ENCODE peak calls at places on chromosomes 12 and 14, in six cellular contexts. One of them, this sample, is unnamed.

GRCh38 chr12:79055926-79056674 is 191.5 kb downstream of the SYT1 start:
- DNase-seq in BE2C: no peak
- DNase-seq in T-helper 17 cell: no peak
- DNase-seq in stimulated activated CD4-positive, alpha-beta T cell treated with anti-CD3 and anti-CD28 coated beads, Interleukin-1b, Interleukin-23, amount 100 ng/mL, for 24 hours: no peak
- DNase-seq in A172: peak
- DNase-seq in activated CD4-positive, alpha-beta T cell treated with anti-CD3 and anti-CD28 coated beads, Interleukin-2, amount 50 U/mL, for 4 hours: no peak
- DNase-seq in this sample: peak

GRCh38 chr12:10364839-10365681 is 24.8 kb downstream of the KLRK1 start:
- DNase-seq in BE2C: peak
- DNase-seq in T-helper 17 cell: peak
- DNase-seq in stimulated activated CD4-positive, alpha-beta T cell treated with anti-CD3 and anti-CD28 coated beads, Interleukin-1b, Interleukin-23, amount 100 ng/mL, for 24 hours: no peak
- DNase-seq in A172: peak
- DNase-seq in activated CD4-positive, alpha-beta T cell treated with anti-CD3 and anti-CD28 coated beads, Interleukin-2, amount 50 U/mL, for 4 hours: peak
- DNase-seq in this sample: peak

GRCh38 chr14:78254911-78255431 is 84.8 kb downstream of the NRXN3 start:
- DNase-seq in BE2C: no peak
- DNase-seq in T-helper 17 cell: no peak
- DNase-seq in stimulated activated CD4-positive, alpha-beta T cell treated with anti-CD3 and anti-CD28 coated beads, Interleukin-1b, Interleukin-23, amount 100 ng/mL, for 24 hours: no peak
- DNase-seq in A172: peak
- DNase-seq in activated CD4-positive, alpha-beta T cell treated with anti-CD3 and anti-CD28 coated beads, Interleukin-2, amount 50 U/mL, for 4 hours: no peak
- DNase-seq in this sample: peak

GRCh38 chr14:68479247-68479646 is 313.6 kb downstream of the ZFP36L1 start:
- DNase-seq in BE2C: no peak
- DNase-seq in T-helper 17 cell: no peak
- DNase-seq in stimulated activated CD4-positive, alpha-beta T cell treated with anti-CD3 and anti-CD28 coated beads, Interleukin-1b, Interleukin-23, amount 100 ng/mL, for 24 hours: no peak
- DNase-seq in A172: peak
- DNase-seq in activated CD4-positive, alpha-beta T cell treated with anti-CD3 and anti-CD28 coated beads, Interleukin-2, amount 50 U/mL, for 4 hours: no peak
- DNase-seq in this sample: no peak

GRCh38 chr12:110137786-110138185 is 13.6 kb downstream of the IFT81 start:
- DNase-seq in BE2C: no peak
- DNase-seq in T-helper 17 cell: no peak
- DNase-seq in stimulated activated CD4-positive, alpha-beta T cell treated with anti-CD3 and anti-CD28 coated beads, Interleukin-1b, Interleukin-23, amount 100 ng/mL, for 24 hours: no peak
- DNase-seq in A172: no peak
- DNase-seq in activated CD4-positive, alpha-beta T cell treated with anti-CD3 and anti-CD28 coated beads, Interleukin-2, amount 50 U/mL, for 4 hours: no peak
- DNase-seq in this sample: no peak

GRCh38 chr12:107130830-107131760 is 37.7 kb upstream of the CRY1 start:
- DNase-seq in BE2C: peak
- DNase-seq in T-helper 17 cell: no peak
- DNase-seq in stimulated activated CD4-positive, alpha-beta T cell treated with anti-CD3 and anti-CD28 coated beads, Interleukin-1b, Interleukin-23, amount 100 ng/mL, for 24 hours: no peak
- DNase-seq in A172: no peak
- DNase-seq in activated CD4-positive, alpha-beta T cell treated with anti-CD3 and anti-CD28 coated beads, Interleukin-2, amount 50 U/mL, for 4 hours: no peak
- DNase-seq in this sample: no peak

GRCh38 chr14:20427231-20428009 is 8.5 kb downstream of the KLHL33 start:
- DNase-seq in BE2C: no peak
- DNase-seq in T-helper 17 cell: no peak
- DNase-seq in stimulated activated CD4-positive, alpha-beta T cell treated with anti-CD3 and anti-CD28 coated beads, Interleukin-1b, Interleukin-23, amount 100 ng/mL, for 24 hours: no peak
- DNase-seq in A172: peak
- DNase-seq in activated CD4-positive, alpha-beta T cell treated with anti-CD3 and anti-CD28 coated beads, Interleukin-2, amount 50 U/mL, for 4 hours: no peak
- DNase-seq in this sample: peak

GRCh38 chr12:122111070-122111750 is 32.7 kb downstream of the MLXIP start:
- DNase-seq in BE2C: no peak
- DNase-seq in T-helper 17 cell: no peak
- DNase-seq in stimulated activated CD4-positive, alpha-beta T cell treated with anti-CD3 and anti-CD28 coated beads, Interleukin-1b, Interleukin-23, amount 100 ng/mL, for 24 hours: no peak
- DNase-seq in A172: no peak
- DNase-seq in activated CD4-positive, alpha-beta T cell treated with anti-CD3 and anti-CD28 coated beads, Interleukin-2, amount 50 U/mL, for 4 hours: no peak
- DNase-seq in this sample: no peak

GRCh38 chr12:1619599-1619998 is 9.4 kb upstream of the WNT5B start:
- DNase-seq in BE2C: no peak
- DNase-seq in T-helper 17 cell: no peak
- DNase-seq in stimulated activated CD4-positive, alpha-beta T cell treated with anti-CD3 and anti-CD28 coated beads, Interleukin-1b, Interleukin-23, amount 100 ng/mL, for 24 hours: no peak
- DNase-seq in A172: no peak
- DNase-seq in activated CD4-positive, alpha-beta T cell treated with anti-CD3 and anti-CD28 coated beads, Interleukin-2, amount 50 U/mL, for 4 hours: no peak
- DNase-seq in this sample: peak

GRCh38 chr12:2666846-2667245 is 127.9 kb upstream of the FKBP4 start:
- DNase-seq in BE2C: no peak
- DNase-seq in T-helper 17 cell: no peak
- DNase-seq in stimulated activated CD4-positive, alpha-beta T cell treated with anti-CD3 and anti-CD28 coated beads, Interleukin-1b, Interleukin-23, amount 100 ng/mL, for 24 hours: no peak
- DNase-seq in A172: no peak
- DNase-seq in activated CD4-positive, alpha-beta T cell treated with anti-CD3 and anti-CD28 coated beads, Interleukin-2, amount 50 U/mL, for 4 hours: no peak
- DNase-seq in this sample: no peak

GRCh38 chr12:82805812-82806497 is 119.2 kb downstream of the TMTC2 start:
- DNase-seq in BE2C: no peak
- DNase-seq in T-helper 17 cell: no peak
- DNase-seq in stimulated activated CD4-positive, alpha-beta T cell treated with anti-CD3 and anti-CD28 coated beads, Interleukin-1b, Interleukin-23, amount 100 ng/mL, for 24 hours: no peak
- DNase-seq in A172: no peak
- DNase-seq in activated CD4-positive, alpha-beta T cell treated with anti-CD3 and anti-CD28 coated beads, Interleukin-2, amount 50 U/mL, for 4 hours: no peak
- DNase-seq in this sample: no peak

GRCh38 chr12:40828593-40828990 is 136.4 kb downstream of the CNTN1 start:
- DNase-seq in BE2C: no peak
- DNase-seq in T-helper 17 cell: no peak
- DNase-seq in stimulated activated CD4-positive, alpha-beta T cell treated with anti-CD3 and anti-CD28 coated beads, Interleukin-1b, Interleukin-23, amount 100 ng/mL, for 24 hours: no peak
- DNase-seq in A172: no peak
- DNase-seq in activated CD4-positive, alpha-beta T cell treated with anti-CD3 and anti-CD28 coated beads, Interleukin-2, amount 50 U/mL, for 4 hours: no peak
- DNase-seq in this sample: no peak

GRCh38 chr12:71415336-71416231 is 24.0 kb upstream of the LGR5 start:
- DNase-seq in BE2C: peak
- DNase-seq in T-helper 17 cell: no peak
- DNase-seq in stimulated activated CD4-positive, alpha-beta T cell treated with anti-CD3 and anti-CD28 coated beads, Interleukin-1b, Interleukin-23, amount 100 ng/mL, for 24 hours: no peak
- DNase-seq in A172: peak
- DNase-seq in activated CD4-positive, alpha-beta T cell treated with anti-CD3 and anti-CD28 coated beads, Interleukin-2, amount 50 U/mL, for 4 hours: no peak
- DNase-seq in this sample: peak

GRCh38 chr12:58030566-58031279 is 89.4 kb downstream of the ATP23 start:
- DNase-seq in BE2C: no peak
- DNase-seq in T-helper 17 cell: no peak
- DNase-seq in stimulated activated CD4-positive, alpha-beta T cell treated with anti-CD3 and anti-CD28 coated beads, Interleukin-1b, Interleukin-23, amount 100 ng/mL, for 24 hours: no peak
- DNase-seq in A172: peak
- DNase-seq in activated CD4-positive, alpha-beta T cell treated with anti-CD3 and anti-CD28 coated beads, Interleukin-2, amount 50 U/mL, for 4 hours: no peak
- DNase-seq in this sample: peak

GRCh38 chr14:100531152-100531551 is 56.1 kb downstream of the BEGAIN start:
- DNase-seq in BE2C: no peak
- DNase-seq in T-helper 17 cell: no peak
- DNase-seq in stimulated activated CD4-positive, alpha-beta T cell treated with anti-CD3 and anti-CD28 coated beads, Interleukin-1b, Interleukin-23, amount 100 ng/mL, for 24 hours: no peak
- DNase-seq in A172: no peak
- DNase-seq in activated CD4-positive, alpha-beta T cell treated with anti-CD3 and anti-CD28 coated beads, Interleukin-2, amount 50 U/mL, for 4 hours: no peak
- DNase-seq in this sample: no peak

GRCh38 chr12:131103614-131104463 is 150.1 kb downstream of the ADGRD1 start:
- DNase-seq in BE2C: no peak
- DNase-seq in T-helper 17 cell: no peak
- DNase-seq in stimulated activated CD4-positive, alpha-beta T cell treated with anti-CD3 and anti-CD28 coated beads, Interleukin-1b, Interleukin-23, amount 100 ng/mL, for 24 hours: no peak
- DNase-seq in A172: no peak
- DNase-seq in activated CD4-positive, alpha-beta T cell treated with anti-CD3 and anti-CD28 coated beads, Interleukin-2, amount 50 U/mL, for 4 hours: no peak
- DNase-seq in this sample: no peak

GRCh38 chr12:30719060-30719459 is 23.4 kb upstream of the IPO8 start:
- DNase-seq in BE2C: no peak
- DNase-seq in T-helper 17 cell: no peak
- DNase-seq in stimulated activated CD4-positive, alpha-beta T cell treated with anti-CD3 and anti-CD28 coated beads, Interleukin-1b, Interleukin-23, amount 100 ng/mL, for 24 hours: no peak
- DNase-seq in A172: peak
- DNase-seq in activated CD4-positive, alpha-beta T cell treated with anti-CD3 and anti-CD28 coated beads, Interleukin-2, amount 50 U/mL, for 4 hours: no peak
- DNase-seq in this sample: peak

GRCh38 chr12:66648336-66648735 is 30.5 kb downstream of the GRIP1 start:
- DNase-seq in BE2C: no peak
- DNase-seq in T-helper 17 cell: no peak
- DNase-seq in stimulated activated CD4-positive, alpha-beta T cell treated with anti-CD3 and anti-CD28 coated beads, Interleukin-1b, Interleukin-23, amount 100 ng/mL, for 24 hours: no peak
- DNase-seq in A172: no peak
- DNase-seq in activated CD4-positive, alpha-beta T cell treated with anti-CD3 and anti-CD28 coated beads, Interleukin-2, amount 50 U/mL, for 4 hours: no peak
- DNase-seq in this sample: peak

GRCh38 chr12:49537709-49538601 is 875 bp upstream of the KCNH3 start:
- DNase-seq in BE2C: no peak
- DNase-seq in T-helper 17 cell: no peak
- DNase-seq in stimulated activated CD4-positive, alpha-beta T cell treated with anti-CD3 and anti-CD28 coated beads, Interleukin-1b, Interleukin-23, amount 100 ng/mL, for 24 hours: no peak
- DNase-seq in A172: no peak
- DNase-seq in activated CD4-positive, alpha-beta T cell treated with anti-CD3 and anti-CD28 coated beads, Interleukin-2, amount 50 U/mL, for 4 hours: peak
- DNase-seq in this sample: no peak

GRCh38 chr12:114696443-114697245 is 12.7 kb upstream of the TBX3 start:
- DNase-seq in BE2C: no peak
- DNase-seq in T-helper 17 cell: no peak
- DNase-seq in stimulated activated CD4-positive, alpha-beta T cell treated with anti-CD3 and anti-CD28 coated beads, Interleukin-1b, Interleukin-23, amount 100 ng/mL, for 24 hours: no peak
- DNase-seq in A172: no peak
- DNase-seq in activated CD4-positive, alpha-beta T cell treated with anti-CD3 and anti-CD28 coated beads, Interleukin-2, amount 50 U/mL, for 4 hours: no peak
- DNase-seq in this sample: no peak

GRCh38 chr14:104142136-104143041 is 4.0 kb downstream of the KIF26A start:
- DNase-seq in BE2C: no peak
- DNase-seq in T-helper 17 cell: peak
- DNase-seq in stimulated activated CD4-positive, alpha-beta T cell treated with anti-CD3 and anti-CD28 coated beads, Interleukin-1b, Interleukin-23, amount 100 ng/mL, for 24 hours: no peak
- DNase-seq in A172: no peak
- DNase-seq in activated CD4-positive, alpha-beta T cell treated with anti-CD3 and anti-CD28 coated beads, Interleukin-2, amount 50 U/mL, for 4 hours: no peak
- DNase-seq in this sample: no peak

GRCh38 chr12:119208626-119209061 is 29.9 kb downstream of the HSPB8 start:
- DNase-seq in BE2C: peak
- DNase-seq in T-helper 17 cell: no peak
- DNase-seq in stimulated activated CD4-positive, alpha-beta T cell treated with anti-CD3 and anti-CD28 coated beads, Interleukin-1b, Interleukin-23, amount 100 ng/mL, for 24 hours: no peak
- DNase-seq in A172: peak
- DNase-seq in activated CD4-positive, alpha-beta T cell treated with anti-CD3 and anti-CD28 coated beads, Interleukin-2, amount 50 U/mL, for 4 hours: no peak
- DNase-seq in this sample: peak

GRCh38 chr12:5267603-5268423 is 164.1 kb upstream of the NTF3 start:
- DNase-seq in BE2C: no peak
- DNase-seq in T-helper 17 cell: no peak
- DNase-seq in stimulated activated CD4-positive, alpha-beta T cell treated with anti-CD3 and anti-CD28 coated beads, Interleukin-1b, Interleukin-23, amount 100 ng/mL, for 24 hours: no peak
- DNase-seq in A172: no peak
- DNase-seq in activated CD4-positive, alpha-beta T cell treated with anti-CD3 and anti-CD28 coated beads, Interleukin-2, amount 50 U/mL, for 4 hours: no peak
- DNase-seq in this sample: peak

GRCh38 chr12:27639265-27639664 is 57.0 kb upstream of the REP15 start:
- DNase-seq in BE2C: no peak
- DNase-seq in T-helper 17 cell: no peak
- DNase-seq in stimulated activated CD4-positive, alpha-beta T cell treated with anti-CD3 and anti-CD28 coated beads, Interleukin-1b, Interleukin-23, amount 100 ng/mL, for 24 hours: no peak
- DNase-seq in A172: no peak
- DNase-seq in activated CD4-positive, alpha-beta T cell treated with anti-CD3 and anti-CD28 coated beads, Interleukin-2, amount 50 U/mL, for 4 hours: no peak
- DNase-seq in this sample: no peak

GRCh38 chr12:121628536-121628935 is 2.2 kb downstream of the ORAI1 start:
- DNase-seq in BE2C: no peak
- DNase-seq in T-helper 17 cell: no peak
- DNase-seq in stimulated activated CD4-positive, alpha-beta T cell treated with anti-CD3 and anti-CD28 coated beads, Interleukin-1b, Interleukin-23, amount 100 ng/mL, for 24 hours: no peak
- DNase-seq in A172: no peak
- DNase-seq in activated CD4-positive, alpha-beta T cell treated with anti-CD3 and anti-CD28 coated beads, Interleukin-2, amount 50 U/mL, for 4 hours: no peak
- DNase-seq in this sample: no peak

GRCh38 chr12:105920161-105920684 is 218.5 kb downstream of the NUAK1 start:
- DNase-seq in BE2C: peak
- DNase-seq in T-helper 17 cell: no peak
- DNase-seq in stimulated activated CD4-positive, alpha-beta T cell treated with anti-CD3 and anti-CD28 coated beads, Interleukin-1b, Interleukin-23, amount 100 ng/mL, for 24 hours: no peak
- DNase-seq in A172: no peak
- DNase-seq in activated CD4-positive, alpha-beta T cell treated with anti-CD3 and anti-CD28 coated beads, Interleukin-2, amount 50 U/mL, for 4 hours: no peak
- DNase-seq in this sample: no peak

GRCh38 chr12:15982471-15982870 is 71.3 kb downstream of the DERA start:
- DNase-seq in BE2C: no peak
- DNase-seq in T-helper 17 cell: no peak
- DNase-seq in stimulated activated CD4-positive, alpha-beta T cell treated with anti-CD3 and anti-CD28 coated beads, Interleukin-1b, Interleukin-23, amount 100 ng/mL, for 24 hours: no peak
- DNase-seq in A172: peak
- DNase-seq in activated CD4-positive, alpha-beta T cell treated with anti-CD3 and anti-CD28 coated beads, Interleukin-2, amount 50 U/mL, for 4 hours: no peak
- DNase-seq in this sample: no peak

GRCh38 chr14:70821916-70822705 is 12.8 kb upstream of the MAP3K9 start:
- DNase-seq in BE2C: peak
- DNase-seq in T-helper 17 cell: peak
- DNase-seq in stimulated activated CD4-positive, alpha-beta T cell treated with anti-CD3 and anti-CD28 coated beads, Interleukin-1b, Interleukin-23, amount 100 ng/mL, for 24 hours: peak
- DNase-seq in A172: peak
- DNase-seq in activated CD4-positive, alpha-beta T cell treated with anti-CD3 and anti-CD28 coated beads, Interleukin-2, amount 50 U/mL, for 4 hours: peak
- DNase-seq in this sample: peak

GRCh38 chr12:49549735-49550710 is 11.2 kb downstream of the KCNH3 start:
- DNase-seq in BE2C: no peak
- DNase-seq in T-helper 17 cell: no peak
- DNase-seq in stimulated activated CD4-positive, alpha-beta T cell treated with anti-CD3 and anti-CD28 coated beads, Interleukin-1b, Interleukin-23, amount 100 ng/mL, for 24 hours: no peak
- DNase-seq in A172: no peak
- DNase-seq in activated CD4-positive, alpha-beta T cell treated with anti-CD3 and anti-CD28 coated beads, Interleukin-2, amount 50 U/mL, for 4 hours: no peak
- DNase-seq in this sample: no peak

GRCh38 chr12:6207254-6207942 is 7.2 kb downstream of the CD9 start:
- DNase-seq in BE2C: no peak
- DNase-seq in T-helper 17 cell: no peak
- DNase-seq in stimulated activated CD4-positive, alpha-beta T cell treated with anti-CD3 and anti-CD28 coated beads, Interleukin-1b, Interleukin-23, amount 100 ng/mL, for 24 hours: no peak
- DNase-seq in A172: no peak
- DNase-seq in activated CD4-positive, alpha-beta T cell treated with anti-CD3 and anti-CD28 coated beads, Interleukin-2, amount 50 U/mL, for 4 hours: no peak
- DNase-seq in this sample: no peak

GRCh38 chr12:42935756-42936155 is 346.2 kb upstream of the PRICKLE1 start:
- DNase-seq in BE2C: no peak
- DNase-seq in T-helper 17 cell: no peak
- DNase-seq in stimulated activated CD4-positive, alpha-beta T cell treated with anti-CD3 and anti-CD28 coated beads, Interleukin-1b, Interleukin-23, amount 100 ng/mL, for 24 hours: no peak
- DNase-seq in A172: peak
- DNase-seq in activated CD4-positive, alpha-beta T cell treated with anti-CD3 and anti-CD28 coated beads, Interleukin-2, amount 50 U/mL, for 4 hours: no peak
- DNase-seq in this sample: peak

This sample was measured in Daoy.